ENCODE peak calls at places on chromosome 18, in five cellular contexts. One of them, this sample, is unnamed.

GRCh38 chr18:75915941-75916640 is 488.6 kb upstream of the SMIM21 start:
- DNase-seq in B cell: no peak
- DNase-seq in Caki2: no peak
- DNase-seq in right cardiac atrium: peak
- DNase-seq in activated CD4-positive, alpha-beta T cell treated with anti-CD3 and anti-CD28 coated beads for 4 hours: no peak
- DNase-seq in this sample: no peak

GRCh38 chr18:46622999-46623398 is 34.0 kb downstream of the LOXHD1 start:
- DNase-seq in B cell: no peak
- DNase-seq in Caki2: peak
- DNase-seq in right cardiac atrium: no peak
- DNase-seq in activated CD4-positive, alpha-beta T cell treated with anti-CD3 and anti-CD28 coated beads for 4 hours: no peak
- DNase-seq in this sample: no peak

GRCh38 chr18:57052759-57053158 is 94.1 kb upstream of the BOD1L2 start:
- DNase-seq in B cell: no peak
- DNase-seq in Caki2: no peak
- DNase-seq in right cardiac atrium: no peak
- DNase-seq in activated CD4-positive, alpha-beta T cell treated with anti-CD3 and anti-CD28 coated beads for 4 hours: no peak
- DNase-seq in this sample: peak

GRCh38 chr18:74476154-74476553 is 19.0 kb upstream of the DIPK1C start:
- DNase-seq in B cell: no peak
- DNase-seq in Caki2: no peak
- DNase-seq in right cardiac atrium: no peak
- DNase-seq in activated CD4-positive, alpha-beta T cell treated with anti-CD3 and anti-CD28 coated beads for 4 hours: no peak
- DNase-seq in this sample: no peak

GRCh38 chr18:12946549-12947354 is 1.1 kb upstream of the SEH1L start:
- DNase-seq in B cell: no peak
- DNase-seq in Caki2: peak
- DNase-seq in right cardiac atrium: peak
- DNase-seq in activated CD4-positive, alpha-beta T cell treated with anti-CD3 and anti-CD28 coated beads for 4 hours: no peak
- DNase-seq in this sample: no peak

GRCh38 chr18:61637905-61638304 is 254.9 kb downstream of the RNF152 start:
- DNase-seq in B cell: no peak
- DNase-seq in Caki2: no peak
- DNase-seq in right cardiac atrium: no peak
- DNase-seq in activated CD4-positive, alpha-beta T cell treated with anti-CD3 and anti-CD28 coated beads for 4 hours: no peak
- DNase-seq in this sample: peak

GRCh38 chr18:72161686-72162085 is 382.5 kb downstream of the CBLN2 start:
- DNase-seq in B cell: no peak
- DNase-seq in Caki2: no peak
- DNase-seq in right cardiac atrium: no peak
- DNase-seq in activated CD4-positive, alpha-beta T cell treated with anti-CD3 and anti-CD28 coated beads for 4 hours: no peak
- DNase-seq in this sample: no peak

GRCh38 chr18:51068111-51068510 is 38.1 kb downstream of the SMAD4 start:
- DNase-seq in B cell: no peak
- DNase-seq in Caki2: no peak
- DNase-seq in right cardiac atrium: no peak
- DNase-seq in activated CD4-positive, alpha-beta T cell treated with anti-CD3 and anti-CD28 coated beads for 4 hours: no peak
- DNase-seq in this sample: no peak

GRCh38 chr18:77108001-77108692 is 24.4 kb downstream of the MBP start:
- DNase-seq in B cell: peak
- DNase-seq in Caki2: no peak
- DNase-seq in right cardiac atrium: no peak
- DNase-seq in activated CD4-positive, alpha-beta T cell treated with anti-CD3 and anti-CD28 coated beads for 4 hours: no peak
- DNase-seq in this sample: no peak

GRCh38 chr18:76613721-76614120 is 118.7 kb upstream of the ZNF516 start:
- DNase-seq in B cell: no peak
- DNase-seq in Caki2: no peak
- DNase-seq in right cardiac atrium: no peak
- DNase-seq in activated CD4-positive, alpha-beta T cell treated with anti-CD3 and anti-CD28 coated beads for 4 hours: no peak
- DNase-seq in this sample: no peak

GRCh38 chr18:596288-596881 is 403 bp upstream of the CLUL1 start:
- DNase-seq in B cell: peak
- DNase-seq in Caki2: peak
- DNase-seq in right cardiac atrium: no peak
- DNase-seq in activated CD4-positive, alpha-beta T cell treated with anti-CD3 and anti-CD28 coated beads for 4 hours: no peak
- DNase-seq in this sample: peak

GRCh38 chr18:43917487-43917886 is 640.2 kb upstream of the SYT4 start:
- DNase-seq in B cell: no peak
- DNase-seq in Caki2: no peak
- DNase-seq in right cardiac atrium: no peak
- DNase-seq in activated CD4-positive, alpha-beta T cell treated with anti-CD3 and anti-CD28 coated beads for 4 hours: no peak
- DNase-seq in this sample: no peak

GRCh38 chr18:31325051-31325450 is 7.1 kb downstream of the DSG1 start:
- DNase-seq in B cell: no peak
- DNase-seq in Caki2: peak
- DNase-seq in right cardiac atrium: peak
- DNase-seq in activated CD4-positive, alpha-beta T cell treated with anti-CD3 and anti-CD28 coated beads for 4 hours: no peak
- DNase-seq in this sample: no peak

This sample was measured in small intestine.